ENCODE peak calls at places on chromosomes 13 and 19, in six cellular contexts. One of them, this sample, is unnamed.

GRCh38 chr19:55146648-55147218 is 2.3 kb downstream of the TNNT1 start:
- DNase-seq in NCI-H69: peak
- DNase-seq in HAP-1: peak
- DNase-seq in GM13977: no peak
- DNase-seq in HTR-8/SVneo: peak
- DNase-seq in astrocyte of the hippocampus: no peak
- DNase-seq in this sample: peak

GRCh38 chr13:43021926-43022670 is 1.3 kb upstream of the DNAJC15 start:
- DNase-seq in HTR-8/SVneo: no peak
- DNase-seq in HAP-1: peak
- DNase-seq in NCI-H69: peak
- DNase-seq in GM13977: no peak
- DNase-seq in astrocyte of the hippocampus: no peak
- DNase-seq in this sample: no peak

GRCh38 chr19:2616741-2617392 is 85.6 kb downstream of the GNG7 start:
- DNase-seq in astrocyte of the hippocampus: no peak
- DNase-seq in HAP-1: no peak
- DNase-seq in HTR-8/SVneo: no peak
- DNase-seq in NCI-H69: no peak
- DNase-seq in GM13977: no peak
- DNase-seq in this sample: no peak

GRCh38 chr13:42000836-42001235 is 39.9 kb upstream of the VWA8 start:
- DNase-seq in astrocyte of the hippocampus: peak
- DNase-seq in HAP-1: no peak
- DNase-seq in NCI-H69: no peak
- DNase-seq in HTR-8/SVneo: no peak
- DNase-seq in GM13977: no peak
- DNase-seq in this sample: no peak

GRCh38 chr13:32940601-32941000 is 75.6 kb upstream of the KL start:
- DNase-seq in NCI-H69: peak
- DNase-seq in HAP-1: no peak
- DNase-seq in HTR-8/SVneo: no peak
- DNase-seq in GM13977: no peak
- DNase-seq in astrocyte of the hippocampus: peak
- DNase-seq in this sample: peak

GRCh38 chr13:48828962-48829405 is 146.7 kb upstream of the FNDC3A start:
- DNase-seq in GM13977: no peak
- DNase-seq in astrocyte of the hippocampus: peak
- DNase-seq in HAP-1: no peak
- DNase-seq in NCI-H69: peak
- DNase-seq in HTR-8/SVneo: no peak
- DNase-seq in this sample: peak

GRCh38 chr13:41639237-41639904 is 182.0 kb downstream of the RGCC start:
- DNase-seq in astrocyte of the hippocampus: no peak
- DNase-seq in HTR-8/SVneo: no peak
- DNase-seq in NCI-H69: no peak
- DNase-seq in HAP-1: no peak
- DNase-seq in GM13977: no peak
- DNase-seq in this sample: no peak

GRCh38 chr13:92377396-92377795 is 849.2 kb upstream of the GPC6 start:
- DNase-seq in HTR-8/SVneo: no peak
- DNase-seq in HAP-1: no peak
- DNase-seq in GM13977: no peak
- DNase-seq in astrocyte of the hippocampus: no peak
- DNase-seq in NCI-H69: no peak
- DNase-seq in this sample: no peak

GRCh38 chr19:7142771-7143170 is 73.3 kb downstream of the ZNF557 start:
- DNase-seq in HTR-8/SVneo: no peak
- DNase-seq in GM13977: no peak
- DNase-seq in HAP-1: no peak
- DNase-seq in NCI-H69: no peak
- DNase-seq in astrocyte of the hippocampus: no peak
- DNase-seq in this sample: no peak